ENCODE peak calls at places on chromosomes 1 and 21, in nine cellular contexts. Q, M, S, R, X, A, E, K and L are unnamed samples.

GRCh38 chr1:76826072-76826827 is 41.0 kb upstream of the ST6GALNAC5 start:
- DNase-seq in Q (no peak), M (peak), S (no peak), R (peak), X (no peak), A (peak), E (no peak), K (no peak), L (peak)

GRCh38 chr1:172602706-172603105 is 56.2 kb upstream of the FASLG start:
- DNase-seq in Q (no peak), M (no peak), S (no peak), R (no peak), X (no peak), A (no peak), E (no peak), K (no peak), L (no peak)

GRCh38 chr1:168499094-168500049 is 44.4 kb downstream of the XCL2 start:
- DNase-seq in Q (no peak), M (peak), S (no peak), R (peak), X (peak), A (no peak), E (no peak), K (no peak), L (no peak)

GRCh38 chr1:184563308-184563707 is 176.5 kb downstream of the C1orf21 start:
- DNase-seq in Q (no peak), M (peak), S (no peak), R (peak), X (peak), A (peak), E (no peak), K (peak), L (no peak)

GRCh38 chr1:200938955-200939354 is 44.3 kb downstream of the INAVA start:
- DNase-seq in Q (no peak), M (no peak), S (no peak), R (no peak), X (no peak), A (peak), E (no peak), K (no peak), L (no peak)

GRCh38 chr1:221869759-221870158 is 127.9 kb upstream of the DUSP10 start:
- DNase-seq in Q (no peak), M (peak), S (no peak), R (peak), X (no peak), A (peak), E (no peak), K (no peak), L (peak)

GRCh38 chr1:236982380-236982779 is 21.9 kb downstream of the MT1HL1 start:
- DNase-seq in Q (no peak), M (no peak), S (no peak), R (no peak), X (no peak), A (no peak), E (no peak), K (no peak), L (no peak)

GRCh38 chr1:219174672-219175564 is 1.2 kb downstream of the LYPLAL1 start:
- DNase-seq in Q (no peak), M (peak), S (peak), R (peak), X (peak), A (peak), E (peak), K (peak), L (peak)

GRCh38 chr1:56331892-56332567 is 247.3 kb downstream of the PLPP3 start:
- DNase-seq in Q (no peak), M (peak), S (no peak), R (peak), X (no peak), A (no peak), E (peak), K (no peak), L (peak)

GRCh38 chr1:12428334-12428733 is 189.7 kb downstream of the DHRS3 start:
- DNase-seq in Q (no peak), M (no peak), S (no peak), R (no peak), X (no peak), A (no peak), E (no peak), K (no peak), L (no peak)

GRCh38 chr1:114428083-114428754 is 82.8 kb downstream of the TRIM33 start:
- DNase-seq in Q (no peak), M (peak), S (no peak), R (peak), X (no peak), A (peak), E (no peak), K (peak), L (no peak)

GRCh38 chr1:169105087-169105433 is 1.4 kb upstream of the ATP1B1 start:
- DNase-seq in Q (no peak), M (no peak), S (no peak), R (no peak), X (no peak), A (no peak), E (no peak), K (no peak), L (no peak)

GRCh38 chr1:204150702-204151561 is 912 bp downstream of the ETNK2 start:
- DNase-seq in Q (no peak), M (no peak), S (peak), R (no peak), X (no peak), A (peak), E (no peak), K (no peak), L (no peak)

GRCh38 chr21:21612446-21612845 is 614.2 kb downstream of the NCAM2 start:
- DNase-seq in Q (no peak), M (peak), S (peak), R (peak), X (no peak), A (peak), E (no peak), K (no peak), L (peak)

GRCh38 chr1:228093050-228093906 is 9.8 kb downstream of the C1orf35 start:
- DNase-seq in Q (no peak), M (no peak), S (no peak), R (no peak), X (no peak), A (no peak), E (no peak), K (no peak), L (no peak)

GRCh38 chr1:6440198-6441126 is 15.9 kb downstream of the ESPN start:
- DNase-seq in Q (no peak), M (peak), S (peak), R (peak), X (peak), A (peak), E (peak), K (no peak), L (peak)

GRCh38 chr21:45381036-45381787 is 23.8 kb upstream of the COL18A1 start:
- DNase-seq in Q (no peak), M (no peak), S (no peak), R (no peak), X (no peak), A (no peak), E (no peak), K (no peak), L (no peak)

GRCh38 chr1:9181176-9181906 is 52.4 kb upstream of the GPR157 start:
- DNase-seq in Q (peak), M (peak), S (peak), R (peak), X (peak), A (peak), E (peak), K (peak), L (no peak)

GRCh38 chr1:9183441-9183840 is 51.1 kb upstream of the H6PD start:
- DNase-seq in Q (no peak), M (no peak), S (peak), R (no peak), X (no peak), A (peak), E (no peak), K (no peak), L (no peak)

GRCh38 chr1:9183898-9184297 is 50.7 kb upstream of the H6PD start:
- DNase-seq in Q (no peak), M (no peak), S (no peak), R (no peak), X (no peak), A (peak), E (no peak), K (no peak), L (no peak)

GRCh38 chr1:9181990-9182783 is 52.4 kb upstream of the H6PD start:
- DNase-seq in Q (no peak), M (peak), S (peak), R (no peak), X (peak), A (peak), E (peak), K (no peak), L (no peak)

GRCh38 chr1:9182784-9183257 is 51.8 kb upstream of the H6PD start:
- DNase-seq in Q (no peak), M (no peak), S (peak), R (no peak), X (no peak), A (peak), E (no peak), K (no peak), L (no peak)
- H2AFZ ChIP-seq in Q (peak), M (peak), S (peak), R (peak), X (peak), A (peak), E (no peak), K (no peak), L (peak)

GRCh38 chr1:54324031-54324654 is 82.1 kb downstream of the SSBP3 start:
- DNase-seq in Q (no peak), M (no peak), S (peak), R (peak), X (no peak), A (peak), E (no peak), K (no peak), L (peak)
- H3K27ac ChIP-seq in Q (no peak), M (peak), S (peak), R (peak), X (no peak), A (no peak), E (no peak), K (no peak), L (no peak)

GRCh38 chr1:164635074-164635783 is 76.2 kb downstream of the PBX1 start:
- DNase-seq in Q (no peak), M (no peak), S (peak), R (no peak), X (no peak), A (no peak), E (no peak), K (no peak), L (no peak)
- H3K4me2 ChIP-seq in Q (no peak), M (no peak), S (peak), R (no peak), X (peak), A (no peak), E (no peak), K (no peak), L (peak)

DNA sequence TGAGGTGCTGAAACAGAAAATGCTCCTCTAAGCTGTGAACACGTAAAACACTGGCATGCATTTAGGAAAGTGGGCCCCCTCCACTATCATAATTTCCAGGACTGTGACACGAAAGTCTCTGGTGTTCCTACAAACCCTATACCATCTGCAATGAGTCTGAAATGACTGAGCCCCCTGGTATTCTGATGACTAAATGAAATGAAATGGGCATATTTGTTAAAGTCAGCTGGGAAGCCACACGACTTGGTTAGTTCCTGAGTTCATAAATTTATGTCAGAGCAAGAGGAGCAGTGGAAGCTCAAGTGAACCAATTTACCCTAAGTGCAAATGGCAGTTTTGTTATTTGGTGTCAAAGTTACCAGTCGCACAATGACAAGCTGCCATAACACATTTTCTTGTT is 182.3 kb downstream of the KCTD3 start:
- DNase-seq in Q (no peak), M (peak), S (no peak), R (peak), X (no peak), A (peak), E (no peak), K (no peak), L (peak)
- H2AFZ ChIP-seq in Q (no peak), M (no peak), S (no peak), R (no peak), X (no peak), A (no peak), E (no peak), K (no peak), L (no peak)

GRCh38 chr1:8461341-8462110 is 143.6 kb downstream of the SLC45A1 start:
- DNase-seq in Q (no peak), M (no peak), S (no peak), R (no peak), X (no peak), A (no peak), E (no peak), K (no peak), L (no peak)
- H3K27ac ChIP-seq in Q (no peak), M (no peak), S (peak), R (peak), X (no peak), A (no peak), E (no peak), K (no peak), L (no peak)

GRCh38 chr21:31630062-31630711 is 29.3 kb upstream of the SOD1 start:
- DNase-seq in Q (peak), M (peak), S (no peak), R (peak), X (no peak), A (peak), E (peak), K (no peak), L (peak)
- H3K4me2 ChIP-seq in Q (peak), M (no peak), S (no peak), R (no peak), X (no peak), A (no peak), E (no peak), K (no peak), L (peak)

GRCh38 chr1:159802060-159802459 is at the start of gene FCRL6:
- DNase-seq in Q (no peak), M (no peak), S (no peak), R (no peak), X (no peak), A (no peak), E (no peak), K (no peak), L (no peak)

GRCh38 chr1:159798893-159799292 is 3.3 kb upstream of the FCRL6 start:
- DNase-seq in Q (peak), M (peak), S (peak), R (peak), X (peak), A (peak), E (peak), K (peak), L (peak)

GRCh38 chr1:159803946-159804695 is 2.0 kb downstream of the FCRL6 start:
- DNase-seq in Q (no peak), M (no peak), S (peak), R (no peak), X (no peak), A (no peak), E (no peak), K (no peak), L (no peak)

GRCh38 chr1:159799446-159799985 is 2.6 kb upstream of the FCRL6 start:
- DNase-seq in Q (no peak), M (no peak), S (no peak), R (no peak), X (no peak), A (peak), E (no peak), K (no peak), L (no peak)

GRCh38 chr1:159800177-159800935 is 1.8 kb upstream of the FCRL6 start:
- DNase-seq in Q (no peak), M (no peak), S (no peak), R (no peak), X (peak), A (peak), E (no peak), K (no peak), L (no peak)
- H2AFZ ChIP-seq in Q (no peak), M (no peak), S (no peak), R (no peak), X (peak), A (no peak), E (no peak), K (no peak), L (no peak)